ENCODE peak calls at places on chromosomes 2 and 18, in nine cellular contexts. One of them, this sample, is unnamed. For H3K27me3, the result is how much of the 10 kb centered on the place peaks cover.

GRCh38 chr2:64700133-64700809 is 46.6 kb upstream of the SERTAD2 start:
- DNase-seq in fibroblast of lung: peak
- DNase-seq in breast epithelium: no peak
- DNase-seq in tibial artery: no peak
- DNase-seq in right lobe of liver: no peak
- DNase-seq in sigmoid colon: no peak
- DNase-seq in psoas muscle: no peak
- DNase-seq in astrocyte: no peak
- DNase-seq in lung: no peak
- DNase-seq in this sample: peak

GRCh38 chr18:74373428-74373827 is 57.8 kb downstream of the C18orf63 start:
- DNase-seq in fibroblast of lung: no peak
- DNase-seq in breast epithelium: no peak
- DNase-seq in tibial artery: no peak
- DNase-seq in right lobe of liver: no peak
- DNase-seq in sigmoid colon: no peak
- DNase-seq in psoas muscle: no peak
- DNase-seq in astrocyte: no peak
- DNase-seq in lung: peak
- DNase-seq in this sample: no peak

GRCh38 chr2:11753452-11753885 is 7.0 kb downstream of the LPIN1 start:
- DNase-seq in fibroblast of lung: no peak
- DNase-seq in breast epithelium: no peak
- DNase-seq in tibial artery: no peak
- DNase-seq in right lobe of liver: no peak
- DNase-seq in sigmoid colon: no peak
- DNase-seq in psoas muscle: no peak
- DNase-seq in astrocyte: peak
- DNase-seq in lung: peak
- DNase-seq in this sample: no peak

GRCh38 chr2:167504061-167504460 is 615.8 kb downstream of the XIRP2 start:
- DNase-seq in fibroblast of lung: no peak
- DNase-seq in breast epithelium: no peak
- DNase-seq in tibial artery: no peak
- DNase-seq in right lobe of liver: no peak
- DNase-seq in sigmoid colon: no peak
- DNase-seq in psoas muscle: no peak
- DNase-seq in astrocyte: no peak
- DNase-seq in lung: no peak
- DNase-seq in this sample: no peak

GRCh38 chr18:67475673-67476072 is 40.8 kb downstream of the DSEL start:
- DNase-seq in fibroblast of lung: peak
- DNase-seq in breast epithelium: no peak
- DNase-seq in tibial artery: no peak
- DNase-seq in right lobe of liver: no peak
- DNase-seq in sigmoid colon: no peak
- DNase-seq in psoas muscle: no peak
- DNase-seq in astrocyte: peak
- DNase-seq in lung: no peak
- DNase-seq in this sample: no peak

GRCh38 chr2:86352137-86352931 is 14.9 kb upstream of the REEP1 start:
- DNase-seq in fibroblast of lung: no peak
- DNase-seq in breast epithelium: no peak
- DNase-seq in tibial artery: no peak
- DNase-seq in right lobe of liver: no peak
- DNase-seq in sigmoid colon: no peak
- DNase-seq in psoas muscle: no peak
- DNase-seq in astrocyte: no peak
- DNase-seq in lung: no peak
- DNase-seq in this sample: no peak

GRCh38 chr2:15810451-15811150 is 129.7 kb upstream of the MYCN start:
- DNase-seq in fibroblast of lung: no peak
- DNase-seq in breast epithelium: no peak
- DNase-seq in tibial artery: no peak
- DNase-seq in right lobe of liver: no peak
- DNase-seq in sigmoid colon: no peak
- DNase-seq in psoas muscle: no peak
- DNase-seq in astrocyte: no peak
- DNase-seq in lung: no peak
- DNase-seq in this sample: no peak

GRCh38 chr2:82779981-82780380 is 1679.1 kb downstream of the SUCLG1 start:
- DNase-seq in fibroblast of lung: peak
- DNase-seq in breast epithelium: no peak
- DNase-seq in tibial artery: no peak
- DNase-seq in right lobe of liver: no peak
- DNase-seq in sigmoid colon: no peak
- DNase-seq in psoas muscle: no peak
- DNase-seq in astrocyte: no peak
- DNase-seq in lung: no peak
- DNase-seq in this sample: no peak

GRCh38 chr2:203790134-203790533 is 77.4 kb upstream of the CTLA4 start:
- DNase-seq in fibroblast of lung: no peak
- DNase-seq in breast epithelium: no peak
- DNase-seq in tibial artery: no peak
- DNase-seq in right lobe of liver: no peak
- DNase-seq in sigmoid colon: no peak
- DNase-seq in psoas muscle: no peak
- DNase-seq in astrocyte: peak
- DNase-seq in lung: no peak
- DNase-seq in this sample: no peak

GRCh38 chr2:232146294-232146693 is 184.8 kb downstream of the DIS3L2 start:
- DNase-seq in fibroblast of lung: no peak
- DNase-seq in breast epithelium: no peak
- DNase-seq in tibial artery: no peak
- DNase-seq in right lobe of liver: no peak
- DNase-seq in sigmoid colon: no peak
- DNase-seq in psoas muscle: no peak
- DNase-seq in astrocyte: peak
- DNase-seq in lung: no peak
- DNase-seq in this sample: peak

GRCh38 chr2:46569061-46569560 is 89.7 kb downstream of the TMEM247 start:
- DNase-seq in fibroblast of lung: peak
- DNase-seq in breast epithelium: no peak
- DNase-seq in tibial artery: no peak
- DNase-seq in right lobe of liver: no peak
- DNase-seq in sigmoid colon: no peak
- DNase-seq in psoas muscle: no peak
- DNase-seq in astrocyte: peak
- DNase-seq in lung: no peak
- DNase-seq in this sample: peak

GRCh38 chr18:75393721-75394120 is 33.8 kb downstream of the SMIM21 start:
- DNase-seq in fibroblast of lung: no peak
- DNase-seq in breast epithelium: no peak
- DNase-seq in tibial artery: no peak
- DNase-seq in right lobe of liver: no peak
- DNase-seq in sigmoid colon: no peak
- DNase-seq in psoas muscle: no peak
- DNase-seq in astrocyte: no peak
- DNase-seq in lung: no peak
- DNase-seq in this sample: peak

GRCh38 chr2:99430614-99431258 is 59.1 kb downstream of the REV1 start:
- DNase-seq in fibroblast of lung: peak
- DNase-seq in breast epithelium: no peak
- DNase-seq in tibial artery: no peak
- DNase-seq in right lobe of liver: no peak
- DNase-seq in sigmoid colon: no peak
- DNase-seq in psoas muscle: no peak
- DNase-seq in astrocyte: peak
- DNase-seq in lung: no peak
- DNase-seq in this sample: peak

GRCh38 chr2:231483398-231484329 is 19.4 kb upstream of the NCL start:
- DNase-seq in fibroblast of lung: no peak
- DNase-seq in breast epithelium: peak
- DNase-seq in tibial artery: no peak
- DNase-seq in right lobe of liver: peak
- DNase-seq in sigmoid colon: peak
- DNase-seq in psoas muscle: peak
- DNase-seq in astrocyte: no peak
- DNase-seq in lung: peak
- DNase-seq in this sample: no peak

GRCh38 chr2:10027931-10028330 is 15.4 kb upstream of the KLF11 start:
- DNase-seq in fibroblast of lung: no peak
- DNase-seq in breast epithelium: no peak
- DNase-seq in tibial artery: no peak
- DNase-seq in right lobe of liver: no peak
- DNase-seq in sigmoid colon: peak
- DNase-seq in psoas muscle: no peak
- DNase-seq in astrocyte: no peak
- DNase-seq in lung: no peak
- DNase-seq in this sample: no peak

GRCh38 chr2:10028988-10029874 is 14.1 kb upstream of the KLF11 start:
- DNase-seq in fibroblast of lung: no peak
- DNase-seq in breast epithelium: no peak
- DNase-seq in tibial artery: peak
- DNase-seq in right lobe of liver: peak
- DNase-seq in sigmoid colon: peak
- DNase-seq in psoas muscle: peak
- DNase-seq in astrocyte: no peak
- DNase-seq in lung: peak
- DNase-seq in this sample: no peak

GRCh38 chr2:10026940-10027569 is 16.3 kb upstream of the KLF11 start:
- DNase-seq in fibroblast of lung: no peak
- DNase-seq in breast epithelium: no peak
- DNase-seq in tibial artery: no peak
- DNase-seq in right lobe of liver: no peak
- DNase-seq in sigmoid colon: peak
- DNase-seq in psoas muscle: no peak
- DNase-seq in astrocyte: no peak
- DNase-seq in lung: no peak
- DNase-seq in this sample: no peak

GRCh38 chr2:10029875-10030223 is 13.5 kb upstream of the KLF11 start:
- DNase-seq in fibroblast of lung: no peak
- DNase-seq in breast epithelium: no peak
- DNase-seq in tibial artery: no peak
- DNase-seq in right lobe of liver: peak
- DNase-seq in sigmoid colon: no peak
- DNase-seq in psoas muscle: no peak
- DNase-seq in astrocyte: no peak
- DNase-seq in lung: no peak
- DNase-seq in this sample: no peak

DNA sequence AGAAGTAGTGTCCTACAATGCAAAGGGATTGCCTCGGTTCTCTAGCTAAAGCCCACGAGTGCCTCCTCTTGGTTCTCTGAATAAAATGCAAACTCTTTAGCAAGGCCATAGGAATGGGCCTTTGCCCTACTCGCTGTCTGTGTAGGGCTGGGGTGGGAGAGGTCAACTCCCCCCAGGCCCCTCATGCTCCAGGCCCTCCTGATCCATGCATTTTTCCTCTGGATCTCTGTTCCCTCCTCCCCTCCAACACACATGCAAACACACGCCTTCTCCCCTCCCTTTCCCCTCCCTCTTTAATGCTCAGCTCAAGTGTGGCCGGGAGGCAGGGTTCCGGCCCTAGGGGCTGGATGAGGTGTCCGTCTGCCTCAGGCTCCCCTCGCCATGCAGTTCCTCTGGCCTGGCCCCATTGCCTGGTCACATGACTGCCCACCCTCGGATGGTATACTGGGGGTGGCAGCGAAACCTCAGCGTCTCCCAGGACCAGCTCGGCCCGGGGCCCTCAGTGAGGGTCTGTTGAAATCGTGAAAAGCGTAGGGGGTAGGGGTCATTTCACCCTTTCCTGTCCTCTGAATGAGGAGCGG is 14.9 kb upstream of the KLF11 start:
- DNase-seq in fibroblast of lung: no peak
- DNase-seq in breast epithelium: no peak
- DNase-seq in tibial artery: no peak
- DNase-seq in right lobe of liver: no peak
- DNase-seq in sigmoid colon: peak
- DNase-seq in psoas muscle: no peak
- DNase-seq in astrocyte: no peak
- DNase-seq in lung: no peak
- DNase-seq in this sample: no peak
- TF ChIP-seq CTCF in fibroblast of lung: no peak
- TF ChIP-seq CTCF in breast epithelium: no peak
- TF ChIP-seq CTCF in tibial artery: no peak
- TF ChIP-seq CTCF in right lobe of liver: no peak
- TF ChIP-seq CTCF in sigmoid colon: no peak
- TF ChIP-seq CTCF in psoas muscle: no peak
- TF ChIP-seq CTCF in astrocyte: no peak
- TF ChIP-seq CTCF in lung: no peak
- TF ChIP-seq CTCF in this sample: no peak

DNA sequence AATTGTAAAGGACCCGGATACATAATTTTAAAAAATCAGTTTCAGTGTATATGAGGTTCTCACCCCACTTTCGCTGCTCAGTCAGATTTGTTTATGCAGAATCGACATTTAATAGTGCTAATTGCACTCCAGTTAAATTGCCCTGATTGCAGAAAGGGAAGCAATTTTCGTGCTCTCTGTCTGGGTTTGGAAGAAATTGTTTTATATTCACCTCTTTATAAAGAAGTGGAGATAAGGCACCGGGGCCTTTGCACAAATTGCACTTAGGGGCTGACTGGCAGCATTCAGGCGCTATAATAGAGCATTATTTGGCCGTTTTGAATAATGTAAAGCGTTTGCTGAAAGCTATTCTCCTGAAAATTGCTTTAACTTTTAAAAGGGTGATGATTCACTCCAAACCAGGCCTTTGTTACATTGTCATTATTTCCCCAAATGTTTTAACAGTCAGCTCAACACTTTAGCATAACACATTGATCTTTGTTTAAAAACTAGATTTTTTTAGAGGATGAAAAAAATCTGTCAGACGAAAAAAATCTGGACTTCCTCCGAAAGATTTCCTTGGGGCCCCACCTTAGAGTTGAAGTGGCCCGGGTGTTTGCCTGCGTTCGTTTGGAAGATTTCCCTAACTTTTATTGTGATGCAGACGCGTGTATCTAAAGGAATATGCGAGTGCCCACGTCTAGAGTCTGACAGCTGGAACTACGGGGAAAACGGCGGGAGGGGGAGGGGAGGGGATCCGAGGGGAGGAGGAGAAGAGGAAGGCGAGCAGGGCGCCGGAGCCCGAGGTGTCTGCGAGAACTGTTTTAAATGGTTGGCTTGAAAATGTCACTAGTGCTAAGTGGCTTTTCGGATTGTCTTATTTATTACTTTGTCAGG is 2.8 kb upstream of the SP9 start:
- DNase-seq in fibroblast of lung: no peak
- DNase-seq in breast epithelium: no peak
- DNase-seq in tibial artery: no peak
- DNase-seq in right lobe of liver: no peak
- DNase-seq in sigmoid colon: no peak
- DNase-seq in psoas muscle: no peak
- DNase-seq in astrocyte: no peak
- DNase-seq in lung: no peak
- DNase-seq in this sample: no peak
- H3K27me3 ChIP-seq in fibroblast of lung: half or more
- H3K27me3 ChIP-seq in breast epithelium: half or more
- H3K27me3 ChIP-seq in tibial artery: under half
- H3K27me3 ChIP-seq in right lobe of liver: half or more
- H3K27me3 ChIP-seq in sigmoid colon: half or more
- H3K27me3 ChIP-seq in psoas muscle: under half
- H3K27me3 ChIP-seq in astrocyte: half or more
- H3K27me3 ChIP-seq in lung: under half
- H3K27me3 ChIP-seq in this sample: half or more

GRCh38 chr2:150679456-150680120 is 192.1 kb upstream of the RND3 start:
- DNase-seq in fibroblast of lung: no peak
- DNase-seq in breast epithelium: no peak
- DNase-seq in tibial artery: no peak
- DNase-seq in right lobe of liver: no peak
- DNase-seq in sigmoid colon: no peak
- DNase-seq in psoas muscle: no peak
- DNase-seq in astrocyte: peak
- DNase-seq in lung: no peak
- DNase-seq in this sample: no peak
- H3K4me3 ChIP-seq in fibroblast of lung: no peak
- H3K4me3 ChIP-seq in breast epithelium: no peak
- H3K4me3 ChIP-seq in tibial artery: no peak
- H3K4me3 ChIP-seq in right lobe of liver: no peak
- H3K4me3 ChIP-seq in sigmoid colon: no peak
- H3K4me3 ChIP-seq in psoas muscle: no peak
- H3K4me3 ChIP-seq in astrocyte: no peak
- H3K4me3 ChIP-seq in lung: no peak
- H3K4me3 ChIP-seq in this sample: no peak

GRCh38 chr2:8282858-8283252 is 399.0 kb upstream of the ID2 start:
- DNase-seq in fibroblast of lung: no peak
- DNase-seq in breast epithelium: no peak
- DNase-seq in tibial artery: no peak
- DNase-seq in right lobe of liver: no peak
- DNase-seq in sigmoid colon: no peak
- DNase-seq in psoas muscle: no peak
- DNase-seq in astrocyte: no peak
- DNase-seq in lung: no peak
- DNase-seq in this sample: no peak
- TF ChIP-seq CTCF in fibroblast of lung: no peak
- TF ChIP-seq CTCF in breast epithelium: no peak
- TF ChIP-seq CTCF in tibial artery: no peak
- TF ChIP-seq CTCF in right lobe of liver: no peak
- TF ChIP-seq CTCF in sigmoid colon: no peak
- TF ChIP-seq CTCF in psoas muscle: no peak
- TF ChIP-seq CTCF in astrocyte: no peak
- TF ChIP-seq CTCF in lung: no peak
- TF ChIP-seq CTCF in this sample: no peak